ENCODE peak calls at places on chromosomes 3 and 15, in five cellular contexts. One of them, this sample, is unnamed.

GRCh38 chr15:76116138-76116885 is 56.5 kb downstream of the TMEM266 start:
- DNase-seq in MM.1S: no peak
- DNase-seq in SK-N-SH: no peak
- DNase-seq in HCT116: no peak
- DNase-seq in GM23248: no peak
- DNase-seq in this sample: no peak

GRCh38 chr3:61796088-61796680 is 234.8 kb downstream of the PTPRG start:
- DNase-seq in SK-N-SH: no peak
- DNase-seq in HCT116: no peak
- DNase-seq in GM23248: no peak
- DNase-seq in MM.1S: no peak
- DNase-seq in this sample: no peak

GRCh38 chr3:32334675-32335074 is 57.0 kb upstream of the CMTM7 start:
- DNase-seq in GM23248: no peak
- DNase-seq in SK-N-SH: no peak
- DNase-seq in HCT116: no peak
- DNase-seq in MM.1S: no peak
- DNase-seq in this sample: peak

GRCh38 chr3:147521646-147522045 is 112.5 kb downstream of the ZIC1 start:
- DNase-seq in HCT116: no peak
- DNase-seq in GM23248: peak
- DNase-seq in SK-N-SH: no peak
- DNase-seq in MM.1S: no peak
- DNase-seq in this sample: no peak

GRCh38 chr3:157151627-157152026 is 8.3 kb downstream of the CCNL1 start:
- DNase-seq in SK-N-SH: no peak
- DNase-seq in HCT116: no peak
- DNase-seq in MM.1S: no peak
- DNase-seq in GM23248: no peak
- DNase-seq in this sample: no peak

GRCh38 chr3:149258714-149259113 is 37.1 kb upstream of the CP start:
- DNase-seq in HCT116: no peak
- DNase-seq in MM.1S: no peak
- DNase-seq in SK-N-SH: no peak
- DNase-seq in GM23248: no peak
- DNase-seq in this sample: no peak

GRCh38 chr3:7682822-7683229 is 818.8 kb upstream of the LMCD1 start:
- DNase-seq in MM.1S: no peak
- DNase-seq in HCT116: peak
- DNase-seq in SK-N-SH: no peak
- DNase-seq in GM23248: peak
- DNase-seq in this sample: no peak

GRCh38 chr3:169822983-169823382 is 10.3 kb upstream of the LRRC34 start:
- DNase-seq in SK-N-SH: no peak
- DNase-seq in MM.1S: no peak
- DNase-seq in GM23248: no peak
- DNase-seq in HCT116: no peak
- DNase-seq in this sample: no peak

GRCh38 chr3:136932978-136933812 is 24.6 kb upstream of the IL20RB start:
- DNase-seq in HCT116: no peak
- DNase-seq in GM23248: no peak
- DNase-seq in MM.1S: no peak
- DNase-seq in SK-N-SH: no peak
- DNase-seq in this sample: no peak

DNA sequence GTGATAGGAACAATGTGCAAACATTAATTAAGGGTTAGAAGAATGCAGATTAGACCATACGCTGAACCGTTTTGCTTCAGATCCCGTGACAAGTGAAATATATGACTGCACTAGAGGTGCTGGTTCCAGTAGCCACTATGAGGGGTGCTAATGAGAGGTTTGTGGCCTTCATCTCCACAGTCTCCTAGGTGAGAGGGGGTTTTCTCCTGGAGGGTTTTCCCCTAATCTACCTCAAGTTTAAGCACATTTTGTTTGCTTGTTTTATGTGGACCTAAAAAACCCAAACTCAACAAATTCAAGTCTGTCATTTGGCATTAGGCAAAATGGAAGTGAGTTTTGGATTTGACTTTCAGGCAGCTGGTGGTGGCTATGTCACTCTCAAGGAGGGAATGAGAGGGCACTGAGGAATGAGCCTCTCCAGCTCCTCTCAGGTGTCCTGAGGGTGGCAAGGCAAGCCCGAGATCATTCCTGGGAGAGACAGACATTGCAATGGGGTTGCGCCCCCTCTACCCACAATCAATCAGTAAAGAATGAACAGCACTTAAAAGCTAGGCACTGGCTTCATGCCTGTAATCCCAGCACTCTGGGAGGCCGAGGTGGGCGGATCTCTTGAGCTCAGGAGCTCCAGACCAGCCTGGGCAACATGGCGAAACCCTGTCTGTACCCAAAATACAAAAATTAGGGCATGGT is 13.9 kb upstream of the SHF start:
- DNase-seq in SK-N-SH: no peak
- DNase-seq in GM23248: peak
- DNase-seq in MM.1S: no peak
- DNase-seq in HCT116: no peak
- DNase-seq in this sample: no peak
- H3K4me3 ChIP-seq in SK-N-SH: no peak
- H3K4me3 ChIP-seq in GM23248: no peak
- H3K4me3 ChIP-seq in MM.1S: peak
- H3K4me3 ChIP-seq in HCT116: no peak
- H3K4me3 ChIP-seq in this sample: peak

GRCh38 chr3:177069514-177070329 is 127.6 kb downstream of the TBL1XR1 start:
- DNase-seq in SK-N-SH: no peak
- DNase-seq in GM23248: peak
- DNase-seq in HCT116: no peak
- DNase-seq in MM.1S: no peak
- DNase-seq in this sample: no peak
- TF ChIP-seq EZH2phosphoT487 in SK-N-SH: no peak
- TF ChIP-seq EZH2phosphoT487 in GM23248: no peak
- TF ChIP-seq EZH2phosphoT487 in HCT116: no peak
- TF ChIP-seq EZH2phosphoT487 in MM.1S: no peak
- TF ChIP-seq EZH2phosphoT487 in this sample: no peak

GRCh38 chr15:63553388-63553791 is 43.8 kb upstream of the FBXL22 start:
- DNase-seq in HCT116: no peak
- DNase-seq in GM23248: peak
- DNase-seq in MM.1S: no peak
- DNase-seq in SK-N-SH: no peak
- DNase-seq in this sample: no peak
- H3K4me3 ChIP-seq in HCT116: no peak
- H3K4me3 ChIP-seq in GM23248: peak
- H3K4me3 ChIP-seq in MM.1S: no peak
- H3K4me3 ChIP-seq in SK-N-SH: no peak
- H3K4me3 ChIP-seq in this sample: no peak

GRCh38 chr3:52190294-52190841 is 7.6 kb upstream of the ALAS1 start:
- DNase-seq in SK-N-SH: no peak
- DNase-seq in HCT116: no peak
- DNase-seq in GM23248: peak
- DNase-seq in MM.1S: no peak
- DNase-seq in this sample: no peak
- TF ChIP-seq EZH2phosphoT487 in SK-N-SH: no peak
- TF ChIP-seq EZH2phosphoT487 in HCT116: no peak
- TF ChIP-seq EZH2phosphoT487 in GM23248: no peak
- TF ChIP-seq EZH2phosphoT487 in MM.1S: no peak
- TF ChIP-seq EZH2phosphoT487 in this sample: no peak

GRCh38 chr15:34896183-34896582 is 73.4 kb downstream of the AQR start:
- DNase-seq in HCT116: no peak
- DNase-seq in GM23248: no peak
- DNase-seq in MM.1S: no peak
- DNase-seq in SK-N-SH: no peak
- DNase-seq in this sample: no peak
- H3K4me3 ChIP-seq in HCT116: no peak
- H3K4me3 ChIP-seq in GM23248: no peak
- H3K4me3 ChIP-seq in MM.1S: no peak
- H3K4me3 ChIP-seq in SK-N-SH: no peak
- H3K4me3 ChIP-seq in this sample: no peak

GRCh38 chr15:59259137-59259943 is 52.7 kb downstream of the LDHAL6B start:
- DNase-seq in GM23248: no peak
- DNase-seq in HCT116: no peak
- DNase-seq in SK-N-SH: no peak
- DNase-seq in MM.1S: no peak
- DNase-seq in this sample: no peak

GRCh38 chr15:59256538-59256937 is 49.9 kb downstream of the LDHAL6B start:
- DNase-seq in SK-N-SH: no peak
- DNase-seq in MM.1S: no peak
- DNase-seq in HCT116: no peak
- DNase-seq in GM23248: no peak
- DNase-seq in this sample: no peak

GRCh38 chr15:59258317-59258716 is 51.7 kb downstream of the LDHAL6B start:
- DNase-seq in MM.1S: no peak
- DNase-seq in SK-N-SH: no peak
- DNase-seq in GM23248: no peak
- DNase-seq in HCT116: no peak
- DNase-seq in this sample: no peak

GRCh38 chr15:59252137-59252536 is 45.5 kb downstream of the LDHAL6B start:
- DNase-seq in HCT116: no peak
- DNase-seq in SK-N-SH: no peak
- DNase-seq in MM.1S: no peak
- DNase-seq in GM23248: no peak
- DNase-seq in this sample: no peak

DNA sequence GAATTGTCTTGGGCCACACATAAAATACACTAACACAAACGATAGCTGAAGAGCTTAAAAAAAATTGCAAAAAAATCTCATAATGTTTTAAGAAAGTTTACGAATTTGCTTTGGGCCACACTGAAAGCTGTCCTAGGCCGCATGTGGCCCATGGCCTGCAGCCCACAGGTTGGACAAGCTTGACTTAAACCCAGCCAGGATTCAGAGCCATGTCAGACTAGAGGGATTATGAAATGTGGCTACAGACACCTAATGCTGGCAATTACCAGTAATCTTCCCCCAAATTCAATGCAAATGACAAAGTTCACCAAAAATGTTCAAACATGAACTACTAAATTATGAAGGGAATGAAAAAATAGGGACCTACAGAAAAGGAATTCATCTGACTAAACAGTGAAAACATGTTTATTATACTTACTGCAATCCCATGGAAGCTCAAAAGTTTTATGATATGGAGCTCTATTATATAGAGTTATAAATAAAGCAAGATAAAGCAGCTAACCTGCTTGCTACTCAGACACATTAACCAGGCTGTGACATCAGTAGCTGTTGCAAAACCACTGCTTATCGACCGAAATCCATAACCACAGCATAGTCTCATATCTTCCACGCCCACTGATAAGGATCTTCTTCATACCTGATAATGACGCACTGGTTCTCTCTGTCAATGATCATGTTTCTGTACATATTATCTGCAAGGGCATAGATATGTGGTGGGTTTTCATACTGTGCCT is 49.2 kb downstream of the LDHAL6B start:
- DNase-seq in SK-N-SH: no peak
- DNase-seq in MM.1S: no peak
- DNase-seq in GM23248: no peak
- DNase-seq in HCT116: peak
- DNase-seq in this sample: no peak
- TF ChIP-seq EZH2phosphoT487 in SK-N-SH: no peak
- TF ChIP-seq EZH2phosphoT487 in MM.1S: no peak
- TF ChIP-seq EZH2phosphoT487 in GM23248: no peak
- TF ChIP-seq EZH2phosphoT487 in HCT116: no peak
- TF ChIP-seq EZH2phosphoT487 in this sample: no peak

DNA sequence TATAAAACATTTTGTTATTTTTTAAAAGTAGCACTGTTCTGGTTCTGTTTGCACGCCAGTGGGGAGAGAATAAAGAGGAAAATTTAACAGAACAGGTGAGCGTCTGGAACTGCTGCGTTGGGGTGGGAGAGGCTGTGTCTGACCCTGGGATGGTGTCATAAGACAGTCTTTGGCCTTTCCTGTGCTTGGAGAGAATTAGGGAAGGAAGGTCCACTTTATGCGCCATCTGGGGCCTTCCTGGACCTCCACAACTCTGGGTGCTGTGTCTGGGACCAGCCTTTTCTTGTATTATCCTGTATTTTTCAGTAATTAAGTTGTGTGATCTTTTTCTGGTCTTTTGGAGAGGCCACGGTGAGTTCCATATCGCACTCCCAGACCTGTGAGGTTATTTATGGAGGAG is 3.3 kb downstream of the FAM43A start:
- DNase-seq in SK-N-SH: no peak
- DNase-seq in GM23248: no peak
- DNase-seq in HCT116: no peak
- DNase-seq in MM.1S: no peak
- DNase-seq in this sample: no peak
- H3K4me3 ChIP-seq in SK-N-SH: no peak
- H3K4me3 ChIP-seq in GM23248: peak
- H3K4me3 ChIP-seq in HCT116: no peak
- H3K4me3 ChIP-seq in MM.1S: no peak
- H3K4me3 ChIP-seq in this sample: peak

DNA sequence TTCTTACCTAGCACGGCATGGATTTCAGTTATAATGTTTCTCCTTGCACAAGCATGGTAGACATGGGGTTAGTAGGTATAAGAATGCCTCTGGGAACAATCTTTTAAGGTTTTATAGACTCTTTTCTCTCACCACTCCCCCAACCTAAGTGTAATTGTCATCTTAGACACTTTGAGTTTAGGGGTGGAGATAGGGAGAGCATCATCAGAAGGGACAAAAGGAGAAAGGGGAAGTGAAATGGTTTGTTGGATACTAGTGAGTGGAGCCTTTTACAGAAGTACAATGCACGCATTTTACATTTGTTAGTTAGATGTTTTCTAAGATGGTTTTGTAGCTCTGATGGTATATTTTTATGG is 189.2 kb downstream of the TP63 start:
- DNase-seq in MM.1S: no peak
- DNase-seq in GM23248: no peak
- DNase-seq in HCT116: no peak
- DNase-seq in SK-N-SH: no peak
- DNase-seq in this sample: peak
- TF ChIP-seq EZH2phosphoT487 in MM.1S: no peak
- TF ChIP-seq EZH2phosphoT487 in GM23248: no peak
- TF ChIP-seq EZH2phosphoT487 in HCT116: no peak
- TF ChIP-seq EZH2phosphoT487 in SK-N-SH: no peak
- TF ChIP-seq EZH2phosphoT487 in this sample: no peak

GRCh38 chr3:13019243-13019701 is 54.0 kb downstream of the IQSEC1 start:
- DNase-seq in HCT116: no peak
- DNase-seq in MM.1S: peak
- DNase-seq in GM23248: peak
- DNase-seq in SK-N-SH: peak
- DNase-seq in this sample: no peak
- H3K4me3 ChIP-seq in HCT116: no peak
- H3K4me3 ChIP-seq in MM.1S: peak
- H3K4me3 ChIP-seq in GM23248: no peak
- H3K4me3 ChIP-seq in SK-N-SH: no peak
- H3K4me3 ChIP-seq in this sample: peak

GRCh38 chr15:39597751-39598185 is 16.9 kb downstream of the THBS1 start:
- DNase-seq in SK-N-SH: no peak
- DNase-seq in HCT116: no peak
- DNase-seq in GM23248: peak
- DNase-seq in MM.1S: no peak
- DNase-seq in this sample: no peak

GRCh38 chr15:39597336-39597735 is 16.5 kb downstream of the THBS1 start:
- DNase-seq in GM23248: no peak
- DNase-seq in HCT116: no peak
- DNase-seq in SK-N-SH: no peak
- DNase-seq in MM.1S: no peak
- DNase-seq in this sample: no peak

GRCh38 chr15:39599871-39600270 is 19.0 kb downstream of the THBS1 start:
- DNase-seq in HCT116: no peak
- DNase-seq in SK-N-SH: no peak
- DNase-seq in MM.1S: no peak
- DNase-seq in GM23248: peak
- DNase-seq in this sample: no peak

GRCh38 chr15:39598958-39599845 is 18.3 kb downstream of the THBS1 start:
- DNase-seq in MM.1S: no peak
- DNase-seq in HCT116: no peak
- DNase-seq in GM23248: peak
- DNase-seq in SK-N-SH: no peak
- DNase-seq in this sample: no peak

GRCh38 chr15:39598186-39598850 is 17.4 kb downstream of the THBS1 start:
- DNase-seq in HCT116: no peak
- DNase-seq in SK-N-SH: no peak
- DNase-seq in MM.1S: no peak
- DNase-seq in GM23248: peak
- DNase-seq in this sample: no peak
- TF ChIP-seq EZH2phosphoT487 in HCT116: no peak
- TF ChIP-seq EZH2phosphoT487 in SK-N-SH: no peak
- TF ChIP-seq EZH2phosphoT487 in MM.1S: no peak
- TF ChIP-seq EZH2phosphoT487 in GM23248: peak
- TF ChIP-seq EZH2phosphoT487 in this sample: no peak

This sample was measured in OCI-LY7.